ENCODE peak calls at places on chromosomes 5 and 9, in seven cellular contexts. One of them, this sample, is unnamed.

GRCh38 chr5:157471709-157472108 is 11.7 kb downstream of the NIPAL4 start:
- DNase-seq in neural progenitor cell: peak
- DNase-seq in adrenal gland: no peak
- DNase-seq in RWPE1: peak
- DNase-seq in fibroblast of pulmonary artery: peak
- DNase-seq in PC-3: peak
- DNase-seq in nephron progenitor cell: peak
- DNase-seq in this sample: peak

GRCh38 chr9:4366649-4367330 is 66.9 kb upstream of the GLIS3 start:
- DNase-seq in neural progenitor cell: peak
- DNase-seq in adrenal gland: peak
- DNase-seq in RWPE1: peak
- DNase-seq in fibroblast of pulmonary artery: peak
- DNase-seq in PC-3: peak
- DNase-seq in nephron progenitor cell: peak
- DNase-seq in this sample: peak

GRCh38 chr9:69190086-69190865 is 16.2 kb downstream of the TJP2 start:
- DNase-seq in neural progenitor cell: no peak
- DNase-seq in adrenal gland: no peak
- DNase-seq in RWPE1: no peak
- DNase-seq in fibroblast of pulmonary artery: no peak
- DNase-seq in PC-3: no peak
- DNase-seq in nephron progenitor cell: no peak
- DNase-seq in this sample: no peak

GRCh38 chr9:14782652-14783051 is 60.1 kb upstream of the CER1 start:
- DNase-seq in neural progenitor cell: no peak
- DNase-seq in adrenal gland: no peak
- DNase-seq in RWPE1: no peak
- DNase-seq in fibroblast of pulmonary artery: no peak
- DNase-seq in PC-3: peak
- DNase-seq in nephron progenitor cell: no peak
- DNase-seq in this sample: peak

GRCh38 chr9:2849943-2850342 is 6.0 kb upstream of the PUM3 start:
- DNase-seq in neural progenitor cell: no peak
- DNase-seq in adrenal gland: no peak
- DNase-seq in RWPE1: no peak
- DNase-seq in fibroblast of pulmonary artery: no peak
- DNase-seq in PC-3: no peak
- DNase-seq in nephron progenitor cell: no peak
- DNase-seq in this sample: no peak

GRCh38 chr5:180161420-180162303 is 47.3 kb downstream of the RASGEF1C start:
- DNase-seq in neural progenitor cell: peak
- DNase-seq in adrenal gland: no peak
- DNase-seq in RWPE1: no peak
- DNase-seq in fibroblast of pulmonary artery: no peak
- DNase-seq in PC-3: no peak
- DNase-seq in nephron progenitor cell: no peak
- DNase-seq in this sample: no peak

GRCh38 chr5:158140120-158140778 is 281.3 kb upstream of the CLINT1 start:
- DNase-seq in neural progenitor cell: no peak
- DNase-seq in adrenal gland: peak
- DNase-seq in RWPE1: no peak
- DNase-seq in fibroblast of pulmonary artery: no peak
- DNase-seq in PC-3: peak
- DNase-seq in nephron progenitor cell: peak
- DNase-seq in this sample: no peak

GRCh38 chr9:69276775-69277174 is 48.2 kb upstream of the ENTREP1 start:
- DNase-seq in neural progenitor cell: no peak
- DNase-seq in adrenal gland: no peak
- DNase-seq in RWPE1: no peak
- DNase-seq in fibroblast of pulmonary artery: no peak
- DNase-seq in PC-3: no peak
- DNase-seq in nephron progenitor cell: no peak
- DNase-seq in this sample: no peak

GRCh38 chr9:5976668-5977397 is 38.6 kb downstream of the RANBP6 start:
- DNase-seq in neural progenitor cell: no peak
- DNase-seq in adrenal gland: no peak
- DNase-seq in RWPE1: no peak
- DNase-seq in fibroblast of pulmonary artery: no peak
- DNase-seq in PC-3: no peak
- DNase-seq in nephron progenitor cell: no peak
- DNase-seq in this sample: peak

GRCh38 chr9:125239631-125240597 is 1.2 kb downstream of the HSPA5 start:
- DNase-seq in neural progenitor cell: no peak
- DNase-seq in adrenal gland: no peak
- DNase-seq in RWPE1: no peak
- DNase-seq in fibroblast of pulmonary artery: no peak
- DNase-seq in PC-3: no peak
- DNase-seq in nephron progenitor cell: no peak
- DNase-seq in this sample: no peak

GRCh38 chr5:137871571-137871970 is 3.9 kb downstream of the MYOT start:
- DNase-seq in neural progenitor cell: no peak
- DNase-seq in adrenal gland: no peak
- DNase-seq in RWPE1: no peak
- DNase-seq in fibroblast of pulmonary artery: no peak
- DNase-seq in PC-3: no peak
- DNase-seq in nephron progenitor cell: no peak
- DNase-seq in this sample: no peak

GRCh38 chr5:57499262-57500050 is 16.8 kb upstream of the ACTBL2 start:
- DNase-seq in neural progenitor cell: peak
- DNase-seq in adrenal gland: no peak
- DNase-seq in RWPE1: peak
- DNase-seq in fibroblast of pulmonary artery: peak
- DNase-seq in PC-3: peak
- DNase-seq in nephron progenitor cell: peak
- DNase-seq in this sample: peak

GRCh38 chr9:90285946-90286345 is 356.7 kb downstream of the DIRAS2 start:
- DNase-seq in neural progenitor cell: no peak
- DNase-seq in adrenal gland: no peak
- DNase-seq in RWPE1: no peak
- DNase-seq in fibroblast of pulmonary artery: no peak
- DNase-seq in PC-3: no peak
- DNase-seq in nephron progenitor cell: no peak
- DNase-seq in this sample: no peak

GRCh38 chr5:165209101-165209727 is 1703.8 kb downstream of the MAT2B start:
- DNase-seq in neural progenitor cell: peak
- DNase-seq in adrenal gland: no peak
- DNase-seq in RWPE1: peak
- DNase-seq in fibroblast of pulmonary artery: peak
- DNase-seq in PC-3: peak
- DNase-seq in nephron progenitor cell: peak
- DNase-seq in this sample: peak

GRCh38 chr5:150541895-150542294 is 34.0 kb downstream of the NDST1 start:
- DNase-seq in neural progenitor cell: no peak
- DNase-seq in adrenal gland: no peak
- DNase-seq in RWPE1: no peak
- DNase-seq in fibroblast of pulmonary artery: no peak
- DNase-seq in PC-3: peak
- DNase-seq in nephron progenitor cell: no peak
- DNase-seq in this sample: peak

GRCh38 chr5:150542933-150543445 is 35.1 kb downstream of the NDST1 start:
- DNase-seq in neural progenitor cell: no peak
- DNase-seq in adrenal gland: peak
- DNase-seq in RWPE1: no peak
- DNase-seq in fibroblast of pulmonary artery: no peak
- DNase-seq in PC-3: no peak
- DNase-seq in nephron progenitor cell: no peak
- DNase-seq in this sample: no peak

GRCh38 chr5:150544606-150545219 is 36.8 kb downstream of the NDST1 start:
- DNase-seq in neural progenitor cell: peak
- DNase-seq in adrenal gland: peak
- DNase-seq in RWPE1: peak
- DNase-seq in fibroblast of pulmonary artery: peak
- DNase-seq in PC-3: peak
- DNase-seq in nephron progenitor cell: peak
- DNase-seq in this sample: peak

GRCh38 chr5:150548123-150548522 is 40.2 kb downstream of the NDST1 start:
- DNase-seq in neural progenitor cell: no peak
- DNase-seq in adrenal gland: no peak
- DNase-seq in RWPE1: no peak
- DNase-seq in fibroblast of pulmonary artery: no peak
- DNase-seq in PC-3: no peak
- DNase-seq in nephron progenitor cell: no peak
- DNase-seq in this sample: no peak

DNA sequence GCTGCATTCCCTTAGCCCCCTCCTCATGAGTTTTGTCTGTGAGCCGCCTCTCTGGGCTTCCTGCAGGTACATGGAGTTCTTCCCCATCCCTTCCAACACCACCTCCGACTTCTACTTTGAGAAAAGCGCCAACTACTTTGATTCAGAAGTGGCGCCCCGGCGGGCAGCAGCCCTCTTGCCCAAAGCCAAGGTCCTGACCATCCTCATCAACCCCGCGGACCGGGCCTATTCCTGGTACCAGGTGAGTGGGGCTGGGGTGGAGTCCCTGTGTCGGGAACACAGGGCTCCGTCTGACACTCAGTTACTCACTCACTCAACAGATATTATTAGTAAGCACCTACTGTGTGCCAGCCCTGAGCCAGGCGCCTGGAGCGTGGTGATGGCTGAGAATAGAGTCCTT is 37.3 kb downstream of the NDST1 start:
- DNase-seq in neural progenitor cell: no peak
- DNase-seq in adrenal gland: no peak
- DNase-seq in RWPE1: no peak
- DNase-seq in fibroblast of pulmonary artery: no peak
- DNase-seq in PC-3: no peak
- DNase-seq in nephron progenitor cell: no peak
- DNase-seq in this sample: no peak
- TF ChIP-seq CTCF in neural progenitor cell: no peak
- TF ChIP-seq CTCF in adrenal gland: no peak
- TF ChIP-seq CTCF in RWPE1: no peak
- TF ChIP-seq CTCF in fibroblast of pulmonary artery: no peak
- TF ChIP-seq CTCF in PC-3: no peak
- TF ChIP-seq CTCF in nephron progenitor cell: no peak
- TF ChIP-seq CTCF in this sample: no peak

DNA sequence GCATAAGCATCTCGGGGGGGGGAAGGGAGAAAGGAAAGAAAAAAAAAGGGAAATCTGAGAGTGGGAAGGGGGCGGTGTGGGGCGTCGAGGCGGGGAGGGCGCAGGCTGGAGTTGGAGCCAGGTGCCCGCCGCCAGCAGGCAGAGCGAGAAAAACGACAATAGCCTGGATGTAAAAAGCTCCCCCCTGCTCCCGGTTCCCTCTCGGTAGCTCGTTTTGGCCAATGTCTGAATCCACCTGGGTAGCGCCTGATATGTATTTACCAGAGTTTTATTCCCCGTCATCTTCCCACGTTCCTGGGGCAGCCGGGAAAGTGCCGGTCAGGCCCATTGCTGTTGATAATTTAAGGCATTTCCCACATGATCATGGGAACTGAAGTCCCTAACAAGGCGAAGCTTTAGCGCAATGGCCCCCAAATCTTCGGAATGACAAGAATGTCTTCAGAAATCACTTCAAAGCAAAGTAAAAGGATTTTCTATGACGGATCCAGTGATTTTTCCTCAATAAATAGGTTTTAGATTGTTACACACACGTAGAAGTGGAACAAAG is 3.0 kb upstream of the OTP start:
- DNase-seq in neural progenitor cell: peak
- DNase-seq in adrenal gland: no peak
- DNase-seq in RWPE1: no peak
- DNase-seq in fibroblast of pulmonary artery: no peak
- DNase-seq in PC-3: no peak
- DNase-seq in nephron progenitor cell: peak
- DNase-seq in this sample: no peak
- TF ChIP-seq CTCF in neural progenitor cell: no peak
- TF ChIP-seq CTCF in adrenal gland: no peak
- TF ChIP-seq CTCF in RWPE1: no peak
- TF ChIP-seq CTCF in fibroblast of pulmonary artery: no peak
- TF ChIP-seq CTCF in PC-3: no peak
- TF ChIP-seq CTCF in nephron progenitor cell: no peak
- TF ChIP-seq CTCF in this sample: no peak

DNA sequence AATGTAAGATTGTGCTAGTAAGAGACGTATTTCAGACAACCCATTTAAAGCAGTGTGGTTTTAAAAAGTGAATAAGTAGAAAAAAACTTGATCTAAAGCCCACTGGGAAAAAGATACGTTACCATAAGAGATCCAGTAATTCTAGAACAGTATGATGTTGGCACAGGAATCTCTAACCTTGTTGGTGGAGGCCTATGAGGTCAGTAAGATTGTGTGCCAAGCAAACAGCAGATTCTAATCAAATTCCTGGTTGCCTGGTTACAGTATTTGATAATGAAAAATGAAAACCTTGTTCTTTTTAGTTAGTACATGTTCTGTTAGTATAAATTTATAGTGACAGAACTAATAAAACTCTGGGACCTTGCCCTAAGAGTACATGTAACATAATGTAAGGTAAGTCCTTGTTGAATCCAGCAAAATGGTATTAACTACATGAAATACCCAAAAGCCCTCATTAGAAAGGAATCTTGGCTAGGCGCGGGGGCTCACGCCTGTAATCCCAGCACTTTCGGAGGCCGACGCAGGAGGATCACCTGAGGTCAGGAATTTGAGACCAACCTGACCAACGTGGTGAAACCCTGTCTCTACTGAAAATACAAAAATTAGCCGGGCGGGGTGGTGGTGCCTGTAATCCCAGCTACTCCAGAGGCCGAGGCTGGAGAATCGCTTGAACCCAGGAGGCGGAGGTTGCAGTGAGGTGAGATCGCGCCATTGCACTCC is 33.2 kb upstream of the DMXL1 start:
- DNase-seq in neural progenitor cell: no peak
- DNase-seq in adrenal gland: peak
- DNase-seq in RWPE1: no peak
- DNase-seq in fibroblast of pulmonary artery: peak
- DNase-seq in PC-3: peak
- DNase-seq in nephron progenitor cell: no peak
- DNase-seq in this sample: no peak
- TF ChIP-seq CTCF in neural progenitor cell: no peak
- TF ChIP-seq CTCF in adrenal gland: no peak
- TF ChIP-seq CTCF in RWPE1: no peak
- TF ChIP-seq CTCF in fibroblast of pulmonary artery: no peak
- TF ChIP-seq CTCF in PC-3: no peak
- TF ChIP-seq CTCF in nephron progenitor cell: no peak
- TF ChIP-seq CTCF in this sample: no peak

GRCh38 chr5:103587185-103587748 is 24.7 kb upstream of the NUDT12 start:
- DNase-seq in neural progenitor cell: peak
- DNase-seq in adrenal gland: no peak
- DNase-seq in RWPE1: peak
- DNase-seq in fibroblast of pulmonary artery: peak
- DNase-seq in PC-3: peak
- DNase-seq in nephron progenitor cell: no peak
- DNase-seq in this sample: peak
- TF ChIP-seq CTCF in neural progenitor cell: peak
- TF ChIP-seq CTCF in adrenal gland: peak
- TF ChIP-seq CTCF in RWPE1: peak
- TF ChIP-seq CTCF in fibroblast of pulmonary artery: peak
- TF ChIP-seq CTCF in PC-3: peak
- TF ChIP-seq CTCF in nephron progenitor cell: peak
- TF ChIP-seq CTCF in this sample: peak

GRCh38 chr9:109880276-109881169 is 100.5 kb downstream of the PALM2AKAP2 start:
- DNase-seq in neural progenitor cell: peak
- DNase-seq in adrenal gland: no peak
- DNase-seq in RWPE1: peak
- DNase-seq in fibroblast of pulmonary artery: peak
- DNase-seq in PC-3: peak
- DNase-seq in nephron progenitor cell: peak
- DNase-seq in this sample: peak
- TF ChIP-seq CTCF in neural progenitor cell: peak
- TF ChIP-seq CTCF in adrenal gland: peak
- TF ChIP-seq CTCF in RWPE1: peak
- TF ChIP-seq CTCF in fibroblast of pulmonary artery: peak
- TF ChIP-seq CTCF in PC-3: peak
- TF ChIP-seq CTCF in nephron progenitor cell: peak
- TF ChIP-seq CTCF in this sample: peak